ENCODE peak calls at places on chromosome 3, in ten cellular contexts. D is stomach, J is sigmoid colon, G is K562, E is transverse colon, Q is A549, H is tibial nerve, O is HepG2, R is H1, K is suprapubic skin. Y is an unnamed sample.

GRCh38 chr3:186211101-186211500 is 102.2 kb upstream of the ETV5 start:
- DNase-seq in R (no peak), H (no peak), K (no peak), E (no peak), D (no peak), Q (no peak), J (no peak), G (no peak), O (no peak), Y (no peak)

GRCh38 chr3:183809209-183809608 is 16.2 kb downstream of the MAP6D1 start:
- DNase-seq in R (no peak), J (no peak), D (no peak), E (no peak), Q (no peak), G (no peak), H (no peak), O (no peak), K (no peak), Y (no peak)

GRCh38 chr3:62755285-62755684 is 119.9 kb downstream of the CADPS start:
- DNase-seq in Q (no peak), G (no peak), E (no peak), O (no peak), K (no peak), R (no peak), D (no peak), H (no peak), J (no peak), Y (no peak)

GRCh38 chr3:144394052-144394451 is 422.4 kb downstream of the DIPK2A start:
- DNase-seq in K (no peak), D (no peak), R (no peak), G (no peak), J (no peak), Q (no peak), E (no peak), H (no peak), O (no peak), Y (no peak)

GRCh38 chr3:45165497-45166282 is 19.5 kb upstream of the CDCP1 start:
- DNase-seq in G (no peak), R (no peak), H (no peak), D (no peak), K (no peak), O (no peak), Q (no peak), J (no peak), E (no peak), Y (no peak)

GRCh38 chr3:176262071-176262470 is 935.2 kb downstream of the TBL1XR1 start:
- DNase-seq in J (no peak), D (no peak), G (no peak), K (no peak), Q (no peak), E (peak), R (no peak), O (no peak), H (no peak), Y (no peak)

GRCh38 chr3:64019879-64020278 is 3.4 kb downstream of the PSMD6 start:
- DNase-seq in R (no peak), E (no peak), H (no peak), O (no peak), G (no peak), Q (no peak), J (no peak), K (no peak), D (no peak), Y (no peak)

GRCh38 chr3:128071771-128072453 is 19.7 kb downstream of the SEC61A1 start:
- DNase-seq in R (no peak), H (no peak), O (no peak), Q (no peak), E (no peak), D (no peak), K (peak), G (no peak), J (peak), Y (no peak)

GRCh38 chr3:13550257-13550693 is 1.4 kb downstream of the FBLN2 start:
- DNase-seq in Q (no peak), H (no peak), O (no peak), J (no peak), K (no peak), R (no peak), E (no peak), D (no peak), G (no peak), Y (no peak)

GRCh38 chr3:99348451-99348850 is 289.9 kb upstream of the COL8A1 start:
- DNase-seq in G (no peak), H (no peak), E (no peak), O (no peak), R (no peak), D (no peak), K (no peak), J (no peak), Q (no peak), Y (no peak)

GRCh38 chr3:58054652-58055051 is 46.4 kb downstream of the FLNB start:
- DNase-seq in H (no peak), K (no peak), Q (no peak), G (no peak), J (no peak), E (no peak), O (no peak), D (no peak), R (no peak), Y (no peak)

GRCh38 chr3:58049143-58049785 is 41.0 kb downstream of the FLNB start:
- DNase-seq in J (peak), O (peak), Q (peak), R (peak), K (peak), G (peak), D (peak), E (no peak), H (no peak), Y (peak)

GRCh38 chr3:58055309-58055708 is 47.1 kb downstream of the FLNB start:
- DNase-seq in K (no peak), R (no peak), D (no peak), E (no peak), O (no peak), G (no peak), J (no peak), H (no peak), Q (no peak), Y (no peak)

GRCh38 chr3:58051196-58051595 is 43.0 kb downstream of the FLNB start:
- DNase-seq in R (no peak), K (no peak), Q (no peak), H (no peak), E (no peak), O (no peak), G (no peak), J (peak), D (no peak), Y (no peak)

DNA sequence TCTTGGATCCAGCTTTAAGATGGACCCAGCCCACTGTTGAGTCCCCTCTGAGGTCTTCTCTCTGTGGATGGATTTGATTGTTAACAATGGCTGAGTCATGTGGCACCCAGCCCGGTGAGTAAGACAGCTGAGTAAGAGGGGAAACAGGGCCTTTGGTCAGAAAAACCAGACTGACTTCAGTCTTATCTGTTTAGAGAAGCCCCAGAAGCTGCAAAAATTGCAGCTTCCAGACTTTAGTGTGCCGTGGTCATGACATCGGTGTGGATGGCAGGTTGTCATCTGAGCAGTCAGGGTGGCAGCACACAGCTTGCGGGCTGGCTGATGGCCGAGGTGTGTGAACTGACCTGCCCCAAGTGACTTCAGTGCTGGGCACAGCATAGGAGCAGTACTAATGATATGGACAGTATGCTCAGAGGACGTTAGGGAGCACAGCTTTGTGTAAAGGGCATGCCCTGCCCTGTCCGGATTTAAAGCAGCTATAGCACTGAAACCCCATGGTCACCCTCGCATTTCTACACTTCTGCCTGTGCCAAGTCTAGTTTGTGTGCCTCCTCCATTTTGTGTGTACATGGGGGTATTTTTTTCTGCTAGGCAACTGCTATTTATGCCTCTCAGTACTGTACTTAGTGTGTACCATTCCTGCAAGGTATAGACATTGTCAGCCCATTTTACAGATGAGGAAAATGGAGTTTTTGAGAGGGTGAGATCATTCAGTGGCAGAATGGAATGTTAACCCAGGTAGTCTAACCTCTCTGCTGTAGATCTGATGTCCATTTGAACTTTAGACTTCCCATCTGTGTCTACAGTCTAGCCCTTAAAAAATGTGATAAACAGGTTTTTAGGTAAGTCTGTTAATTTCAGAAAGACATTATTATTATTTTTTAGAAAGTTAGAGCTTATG is 44.4 kb downstream of the FLNB start:
- DNase-seq in O (peak), R (no peak), G (peak), J (peak), D (peak), E (peak), K (peak), Q (peak), H (peak), Y (peak)
- TF ChIP-seq POLR2A in O (no peak), R (no peak), G (no peak), J (no peak), D (no peak), E (no peak), K (no peak), Q (no peak), H (no peak), Y (no peak)

GRCh38 chr3:138782748-138783147 is 52.0 kb downstream of the PIK3CB start:
- DNase-seq in G (no peak), K (no peak), Q (no peak), D (no peak), E (no peak), O (no peak), R (no peak), J (no peak), H (no peak), Y (no peak)

GRCh38 chr3:138778643-138779042 is 56.1 kb downstream of the PIK3CB start:
- DNase-seq in J (no peak), Q (no peak), K (no peak), D (no peak), R (no peak), G (no peak), E (no peak), O (no peak), H (no peak), Y (no peak)

GRCh38 chr3:138786788-138787276 is 47.9 kb downstream of the PIK3CB start:
- DNase-seq in K (no peak), O (peak), D (no peak), J (no peak), H (no peak), Q (no peak), R (no peak), G (no peak), E (no peak), Y (no peak)

GRCh38 chr3:138776961-138777360 is 57.8 kb downstream of the PIK3CB start:
- DNase-seq in D (no peak), G (no peak), O (no peak), K (no peak), J (no peak), R (no peak), E (no peak), H (no peak), Q (no peak), Y (no peak)

GRCh38 chr3:138781012-138781470 is 53.7 kb downstream of the PIK3CB start:
- DNase-seq in D (peak), O (no peak), E (no peak), K (no peak), Q (no peak), R (no peak), G (no peak), J (no peak), H (no peak), Y (no peak)
- TF ChIP-seq EP300 in D (no peak), O (no peak), E (no peak), K (no peak), Q (no peak), R (no peak), G (no peak), J (no peak), H (no peak), Y (no peak)

GRCh38 chr3:188581365-188581764 is 427.4 kb downstream of the LPP start:
- DNase-seq in Q (no peak), G (no peak), E (no peak), K (no peak), O (peak), R (no peak), J (no peak), D (no peak), H (no peak), Y (no peak)
- TF ChIP-seq POLR2A in Q (no peak), G (no peak), E (no peak), K (no peak), O (no peak), R (no peak), J (no peak), D (no peak), H (no peak), Y (no peak)

DNA sequence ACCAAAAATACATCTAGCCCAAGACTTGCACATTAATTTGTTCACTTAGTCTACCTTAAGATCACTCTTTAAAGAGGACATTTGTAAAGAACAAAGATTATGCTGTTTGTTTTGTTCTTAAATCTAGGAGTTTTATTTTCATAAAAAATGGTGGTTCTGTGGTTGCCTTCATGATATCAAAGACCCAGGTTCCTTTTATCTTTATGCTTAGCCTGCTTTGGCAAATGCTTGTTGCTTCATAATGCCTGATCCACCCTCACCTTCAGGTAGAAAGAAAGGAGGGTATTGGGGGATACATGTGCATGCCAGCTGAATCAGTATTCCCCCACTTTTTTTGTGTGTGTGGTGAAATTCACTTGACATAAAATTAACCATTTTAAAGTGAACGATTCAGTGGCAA is 48.5 kb downstream of the GTF2E1 start:
- DNase-seq in G (no peak), R (no peak), D (no peak), Q (no peak), O (no peak), H (no peak), E (no peak), J (no peak), K (no peak), Y (no peak)
- TF ChIP-seq EP300 in G (no peak), R (no peak), D (no peak), Q (no peak), O (no peak), H (no peak), E (no peak), J (no peak), K (no peak), Y (no peak)